ENCODE peak calls at places on chromosomes 2 and 18, in eight cellular contexts. H, O, J, D, A, T, Z and W are unnamed samples.

GRCh38 chr2:216319771-216320170 is 52.5 kb downstream of the MARCHF4 start:
- DNase-seq in H (no peak), T (peak), A (no peak), Z (no peak), J (no peak), D (no peak), O (no peak), W (no peak)

GRCh38 chr2:26268184-26268583 is 23.4 kb downstream of the HADHB start:
- DNase-seq in T (no peak), D (no peak), Z (no peak), H (no peak), O (no peak), A (no peak), J (no peak), W (no peak)

GRCh38 chr2:15931514-15931870 is 8.9 kb upstream of the MYCN start:
- DNase-seq in A (no peak), H (no peak), Z (no peak), T (no peak), J (no peak), O (no peak), D (no peak), W (no peak)

GRCh38 chr18:77134611-77135010 is 2.0 kb upstream of the MBP start:
- DNase-seq in J (no peak), Z (no peak), O (no peak), A (no peak), T (no peak), D (no peak), H (no peak), W (no peak)

GRCh38 chr2:36780231-36780808 is 83.8 kb downstream of the VIT start:
- DNase-seq in J (no peak), T (peak), O (peak), D (no peak), H (peak), Z (no peak), A (no peak), W (peak)

GRCh38 chr2:12948231-12948962 is 231.7 kb downstream of the TRIB2 start:
- DNase-seq in J (no peak), Z (peak), H (no peak), T (peak), O (no peak), A (no peak), D (no peak), W (no peak)

GRCh38 chr2:120899373-120899772 is 163.7 kb downstream of the GLI2 start:
- DNase-seq in A (no peak), D (no peak), Z (no peak), O (no peak), T (no peak), H (no peak), J (no peak), W (peak)

GRCh38 chr2:62966995-62967394 is 83.6 kb upstream of the OTX1 start:
- DNase-seq in T (no peak), O (no peak), J (peak), D (no peak), A (no peak), Z (no peak), H (no peak), W (no peak)

GRCh38 chr2:43324589-43325447 is 98.4 kb upstream of the ZFP36L2 start:
- DNase-seq in T (no peak), A (no peak), D (no peak), Z (no peak), J (no peak), O (no peak), H (no peak), W (no peak)

GRCh38 chr2:51297488-51297887 is 265.6 kb upstream of the NRXN1 start:
- DNase-seq in O (no peak), A (no peak), Z (no peak), H (no peak), D (no peak), T (no peak), J (no peak), W (no peak)

GRCh38 chr2:238912916-238913875 is 65.3 kb downstream of the TWIST2 start:
- DNase-seq in D (no peak), T (no peak), A (no peak), H (no peak), J (no peak), Z (no peak), O (no peak), W (no peak)

GRCh38 chr2:219500135-219500534 is 1.4 kb downstream of the GMPPA start:
- DNase-seq in T (peak), H (no peak), O (no peak), D (no peak), A (no peak), J (no peak), Z (no peak), W (no peak)

GRCh38 chr2:140023291-140023690 is 1243.1 kb upstream of the NXPH2 start:
- DNase-seq in D (no peak), Z (no peak), O (no peak), H (no peak), J (no peak), T (no peak), A (no peak), W (peak)

GRCh38 chr18:75408554-75409506 is 18.7 kb downstream of the SMIM21 start:
- DNase-seq in D (peak), O (no peak), T (peak), Z (no peak), H (peak), A (no peak), J (no peak), W (no peak)

GRCh38 chr2:222688912-222689311 is 17.5 kb downstream of the MOGAT1 start:
- DNase-seq in A (no peak), H (no peak), D (no peak), Z (no peak), O (no peak), J (no peak), T (no peak), W (no peak)

GRCh38 chr2:233117351-233117750 is 57.2 kb downstream of the INPP5D start:
- DNase-seq in A (no peak), H (no peak), J (no peak), Z (no peak), O (no peak), T (no peak), D (no peak), W (no peak)

GRCh38 chr2:113847144-113847543 is 42.7 kb upstream of the ACTR3 start:
- DNase-seq in T (peak), A (no peak), D (no peak), J (no peak), H (peak), O (no peak), Z (no peak), W (no peak)

GRCh38 chr2:239268549-239268948 is 132.3 kb downstream of the HDAC4 start:
- DNase-seq in O (no peak), J (no peak), A (peak), D (no peak), Z (no peak), T (no peak), H (no peak), W (peak)

GRCh38 chr2:172083725-172084483 is 1.4 kb upstream of the DLX1 start:
- DNase-seq in J (peak), T (peak), A (no peak), O (no peak), Z (no peak), H (peak), D (no peak), W (peak)

GRCh38 chr2:227185616-227186015 is 21.2 kb downstream of the COL4A3 start:
- DNase-seq in A (no peak), Z (no peak), H (no peak), D (no peak), T (no peak), J (no peak), O (no peak), W (no peak)

GRCh38 chr2:121049141-121049540 is 235.9 kb downstream of the TFCP2L1 start:
- DNase-seq in D (no peak), A (no peak), O (no peak), J (no peak), Z (no peak), T (no peak), H (no peak), W (no peak)

GRCh38 chr18:37507239-37507638 is 58.4 kb downstream of the CELF4 start:
- DNase-seq in O (no peak), J (no peak), A (no peak), D (no peak), T (no peak), Z (no peak), H (no peak), W (no peak)

GRCh38 chr2:174873457-174873856 is 109.2 kb upstream of the CHRNA1 start:
- DNase-seq in J (no peak), T (no peak), A (no peak), H (peak), Z (no peak), O (no peak), D (no peak), W (no peak)

GRCh38 chr2:64650722-64651338 is 2.9 kb downstream of the SERTAD2 start:
- DNase-seq in D (no peak), T (no peak), Z (no peak), J (no peak), O (no peak), A (peak), H (no peak), W (no peak)

GRCh38 chr18:14086459-14087231 is 45.6 kb downstream of the ZNF519 start:
- DNase-seq in Z (no peak), A (no peak), H (peak), D (no peak), J (peak), T (peak), O (peak), W (peak)

GRCh38 chr18:45670281-45670962 is 53.6 kb upstream of the SLC14A1 start:
- DNase-seq in T (peak), Z (peak), A (no peak), H (peak), D (no peak), O (no peak), J (no peak), W (peak)

GRCh38 chr2:45843136-45843535 is 191.7 kb downstream of the PRKCE start:
- DNase-seq in D (no peak), O (no peak), H (no peak), T (no peak), A (no peak), Z (no peak), J (no peak), W (no peak)

GRCh38 chr2:16020389-16021008 is 80.1 kb downstream of the MYCN start:
- DNase-seq in A (no peak), H (no peak), Z (no peak), O (no peak), J (no peak), T (no peak), D (no peak), W (no peak)